ENCODE peak calls at places on chromosomes 3 and 15, in ten cellular contexts. L, I, M, U, V, K, P, X, W and A are unnamed samples.

GRCh38 chr3:190382082-190382481 is 5.9 kb upstream of the CLDN16 start:
- DNase-seq in L (no peak), I (no peak), M (no peak), U (peak), V (no peak), K (no peak), P (no peak), X (no peak), W (peak), A (no peak)

GRCh38 chr3:179513867-179514266 is 48.9 kb upstream of the ACTL6A start:
- DNase-seq in L (no peak), I (no peak), M (no peak), U (no peak), V (no peak), K (no peak), P (no peak), X (no peak), W (peak), A (no peak)

GRCh38 chr3:134651347-134652041 is 672 bp upstream of the KY start:
- DNase-seq in L (no peak), I (peak), M (no peak), U (peak), V (no peak), K (no peak), P (peak), X (no peak), W (peak), A (no peak)

GRCh38 chr3:42020681-42021307 is 58.9 kb upstream of the ULK4 start:
- DNase-seq in L (peak), I (no peak), M (no peak), U (peak), V (no peak), K (no peak), P (no peak), X (no peak), W (peak), A (no peak)

GRCh38 chr3:133856316-133856715 is 39.4 kb downstream of the RAB6B start:
- DNase-seq in L (no peak), I (no peak), M (no peak), U (peak), V (no peak), K (no peak), P (no peak), X (no peak), W (no peak), A (no peak)

GRCh38 chr3:24678441-24678865 is 183.8 kb upstream of the THRB start:
- DNase-seq in L (peak), I (no peak), M (peak), U (peak), V (no peak), K (no peak), P (no peak), X (no peak), W (peak), A (peak)

GRCh38 chr15:79948095-79948695 is 22.8 kb downstream of the BCL2A1 start:
- DNase-seq in L (no peak), I (no peak), M (no peak), U (no peak), V (no peak), K (no peak), P (no peak), X (no peak), W (no peak), A (no peak)

GRCh38 chr3:46670891-46671427 is 22.5 kb downstream of the ALS2CL start:
- DNase-seq in L (no peak), I (no peak), M (no peak), U (no peak), V (no peak), K (no peak), P (no peak), X (no peak), W (no peak), A (no peak)